ENCODE peak calls at places on chromosome 17, in eight cellular contexts. N, W, O, D, P, M, X and R are unnamed samples.

GRCh38 chr17:53626286-53626685 is 196.4 kb upstream of the KIF2B start:
- DNase-seq in O (no peak), P (no peak), X (no peak), M (no peak), D (peak), N (peak), W (no peak), R (no peak)

GRCh38 chr17:49574283-49574892 is 1.3 kb upstream of the NXPH3 start:
- DNase-seq in P (no peak), N (no peak), W (no peak), M (no peak), X (peak), D (no peak), O (no peak), R (no peak)

GRCh38 chr17:61397086-61397842 is 2.4 kb upstream of the TBX2 start:
- DNase-seq in X (peak), N (peak), M (peak), O (no peak), D (no peak), W (no peak), P (no peak), R (no peak)

GRCh38 chr17:28346746-28347246 is 10.5 kb downstream of the POLDIP2 start:
- DNase-seq in M (no peak), W (no peak), D (peak), P (no peak), N (no peak), O (peak), X (peak), R (no peak)

GRCh38 chr17:11583306-11583992 is 14.8 kb upstream of the DNAH9 start:
- DNase-seq in N (no peak), M (no peak), P (no peak), D (no peak), O (no peak), X (no peak), W (no peak), R (no peak)

GRCh38 chr17:1511756-1512321 is 4.6 kb downstream of the INPP5K start:
- DNase-seq in X (no peak), W (no peak), M (no peak), P (no peak), O (no peak), N (no peak), D (no peak), R (no peak)

GRCh38 chr17:83191388-83192160 is 112.2 kb downstream of the METRNL start:
- DNase-seq in N (no peak), D (no peak), X (no peak), M (no peak), W (no peak), O (no peak), P (no peak), R (no peak)

GRCh38 chr17:1482686-1483445 is 9.6 kb downstream of the MYO1C start:
- DNase-seq in P (no peak), D (no peak), M (no peak), W (no peak), X (no peak), N (no peak), O (no peak), R (no peak)

GRCh38 chr17:32876414-32877163 is at the start of gene MYO1D:
- DNase-seq in W (peak), D (peak), N (no peak), M (peak), P (no peak), O (peak), X (peak), R (peak)

GRCh38 chr17:12099412-12099811 is 78.7 kb downstream of the MAP2K4 start:
- DNase-seq in M (no peak), O (peak), X (no peak), W (no peak), D (no peak), N (no peak), P (no peak), R (no peak)

GRCh38 chr17:82648165-82648668 is at the start of gene WDR45B:
- DNase-seq in X (peak), D (peak), N (peak), W (peak), P (peak), O (peak), M (peak), R (peak)

GRCh38 chr17:68674271-68674925 is 73.2 kb upstream of the FAM20A start:
- DNase-seq in N (no peak), M (no peak), D (no peak), W (no peak), X (no peak), O (no peak), P (no peak), R (no peak)

GRCh38 chr17:73566905-73567782 is 77.1 kb downstream of the SDK2 start:
- DNase-seq in D (no peak), M (peak), X (no peak), W (no peak), P (no peak), N (no peak), O (no peak), R (no peak)

GRCh38 chr17:42526031-42526444 is 10.0 kb upstream of the NAGLU start:
- DNase-seq in O (no peak), N (peak), P (no peak), W (no peak), D (no peak), X (no peak), M (no peak), R (no peak)

GRCh38 chr17:74547736-74548135 is 1.8 kb upstream of the CD300C start:
- DNase-seq in N (no peak), O (no peak), X (no peak), M (no peak), D (no peak), P (no peak), W (no peak), R (no peak)

GRCh38 chr17:74690409-74690825 is 22.3 kb downstream of the CD300LF start:
- DNase-seq in O (no peak), N (no peak), W (no peak), D (no peak), X (no peak), P (no peak), M (no peak), R (no peak)

GRCh38 chr17:77877019-77877418 is 81.5 kb upstream of the TNRC6C start:
- DNase-seq in D (no peak), O (no peak), N (no peak), M (no peak), P (no peak), X (no peak), W (no peak), R (no peak)

GRCh38 chr17:9158545-9159452 is 137.5 kb downstream of the NTN1 start:
- DNase-seq in X (no peak), P (no peak), W (no peak), M (no peak), N (no peak), O (no peak), D (no peak), R (no peak)

GRCh38 chr17:8865811-8866210 is 1.7 kb downstream of the PIK3R6 start:
- DNase-seq in P (no peak), M (no peak), X (no peak), N (no peak), D (no peak), O (no peak), W (no peak), R (no peak)

GRCh38 chr17:1379930-1380313 is 20.1 kb downstream of the YWHAE start:
- DNase-seq in D (no peak), N (no peak), X (no peak), W (no peak), P (peak), O (no peak), M (no peak), R (no peak)

GRCh38 chr17:8857919-8858318 is 9.6 kb downstream of the PIK3R6 start:
- DNase-seq in M (no peak), W (no peak), D (no peak), X (no peak), O (no peak), N (peak), P (peak), R (no peak)

GRCh38 chr17:46796524-46796923 is 22.0 kb downstream of the WNT3 start:
- DNase-seq in D (no peak), M (no peak), X (no peak), N (no peak), O (no peak), P (no peak), W (no peak), R (no peak)
- TF ChIP-seq RAD21 in D (no peak), M (no peak), X (no peak), N (no peak), O (no peak), P (no peak), W (no peak), R (no peak)

DNA sequence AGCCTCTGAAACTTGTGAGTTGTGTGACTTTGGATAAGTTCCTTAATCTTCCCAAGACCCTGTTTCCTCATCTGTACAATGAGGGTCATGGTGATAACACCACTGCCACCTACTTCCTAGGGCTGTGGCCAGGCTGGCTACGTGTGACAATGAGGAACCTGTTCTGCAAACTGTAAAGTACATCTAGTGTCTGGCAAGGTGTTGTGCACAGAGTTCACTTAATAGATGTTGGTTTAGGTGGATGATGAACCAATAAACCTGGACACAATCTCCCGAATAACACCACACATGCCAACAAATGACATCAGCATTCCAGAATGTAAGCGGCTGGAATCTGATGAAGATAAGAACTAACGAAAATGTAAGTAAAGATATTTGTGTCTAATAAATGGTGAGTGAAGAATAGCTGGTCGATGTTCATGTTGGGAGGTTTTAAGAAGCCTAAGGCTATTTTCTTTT is 82.3 kb downstream of the MARCHF10 start:
- DNase-seq in X (no peak), P (no peak), N (peak), D (no peak), M (no peak), W (no peak), O (peak), R (no peak)
- TF ChIP-seq RAD21 in X (no peak), P (no peak), N (no peak), D (no peak), M (no peak), W (no peak), O (no peak), R (no peak)

GRCh38 chr17:44221862-44222111 is 2.3 kb upstream of the UBTF start:
- DNase-seq in N (no peak), X (no peak), W (no peak), D (no peak), P (no peak), M (no peak), O (no peak), R (no peak)

GRCh38 chr17:44221072-44221861 is 1.8 kb upstream of the UBTF start:
- DNase-seq in X (peak), O (peak), N (peak), W (peak), D (peak), P (no peak), M (peak), R (no peak)

GRCh38 chr17:44219636-44220210 is at the start of gene UBTF:
- DNase-seq in O (peak), X (peak), M (peak), P (no peak), N (peak), W (no peak), D (peak), R (no peak)

GRCh38 chr17:44219126-44219635 is 294 bp downstream of the UBTF start:
- DNase-seq in N (peak), W (peak), D (peak), M (peak), X (peak), O (peak), P (no peak), R (no peak)

GRCh38 chr17:44220211-44221071 is 966 bp upstream of the UBTF start:
- DNase-seq in M (peak), W (no peak), N (peak), O (no peak), D (peak), X (peak), P (no peak), R (no peak)
- TF ChIP-seq RAD21 in M (no peak), W (no peak), N (no peak), O (peak), D (no peak), X (no peak), P (no peak), R (no peak)

DNA sequence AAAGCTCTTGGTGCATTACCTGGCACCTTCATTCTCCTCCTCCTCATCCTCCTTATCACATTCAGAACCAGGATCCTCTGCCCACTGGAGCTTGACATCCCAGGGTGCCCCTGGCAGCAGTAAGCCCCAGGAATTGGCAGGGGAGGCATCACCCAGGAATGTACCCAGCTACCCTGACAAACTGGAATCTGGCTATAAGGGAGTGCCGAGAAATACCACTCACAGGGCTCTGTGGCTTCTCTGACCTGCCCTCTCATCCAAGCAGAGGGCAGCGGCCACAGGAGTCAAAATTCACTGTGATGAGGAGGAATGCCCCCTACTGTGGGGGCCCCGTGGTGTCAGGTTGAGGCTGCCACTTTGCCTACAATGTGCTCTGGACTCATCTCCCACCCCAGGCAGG is 19.6 kb downstream of the MPP3 start:
- DNase-seq in W (no peak), P (no peak), N (no peak), X (no peak), D (no peak), O (no peak), M (no peak), R (no peak)
- TF ChIP-seq RAD21 in W (no peak), P (no peak), N (no peak), X (no peak), D (no peak), O (no peak), M (no peak), R (no peak)

GRCh38 chr17:4307179-4307930 is 43.6 kb upstream of the ANKFY1 start:
- DNase-seq in W (no peak), M (no peak), O (no peak), X (no peak), D (no peak), N (no peak), P (no peak), R (no peak)

GRCh38 chr17:4314618-4315017 is 50.8 kb upstream of the ANKFY1 start:
- DNase-seq in P (no peak), M (no peak), O (no peak), W (no peak), D (no peak), X (no peak), N (no peak), R (no peak)

GRCh38 chr17:4313482-4314114 is 49.8 kb upstream of the ANKFY1 start:
- DNase-seq in W (no peak), P (no peak), X (no peak), M (no peak), D (no peak), N (no peak), O (no peak), R (no peak)

GRCh38 chr17:4314179-4314578 is 50.4 kb upstream of the ANKFY1 start:
- DNase-seq in O (no peak), W (no peak), M (no peak), D (no peak), X (no peak), N (no peak), P (no peak), R (no peak)

GRCh38 chr17:4310349-4311060 is 46.7 kb upstream of the ANKFY1 start:
- DNase-seq in N (peak), M (no peak), W (no peak), P (no peak), X (no peak), D (no peak), O (peak), R (no peak)
- TF ChIP-seq RAD21 in N (no peak), M (no peak), W (no peak), P (no peak), X (no peak), D (no peak), O (no peak), R (no peak)

DNA sequence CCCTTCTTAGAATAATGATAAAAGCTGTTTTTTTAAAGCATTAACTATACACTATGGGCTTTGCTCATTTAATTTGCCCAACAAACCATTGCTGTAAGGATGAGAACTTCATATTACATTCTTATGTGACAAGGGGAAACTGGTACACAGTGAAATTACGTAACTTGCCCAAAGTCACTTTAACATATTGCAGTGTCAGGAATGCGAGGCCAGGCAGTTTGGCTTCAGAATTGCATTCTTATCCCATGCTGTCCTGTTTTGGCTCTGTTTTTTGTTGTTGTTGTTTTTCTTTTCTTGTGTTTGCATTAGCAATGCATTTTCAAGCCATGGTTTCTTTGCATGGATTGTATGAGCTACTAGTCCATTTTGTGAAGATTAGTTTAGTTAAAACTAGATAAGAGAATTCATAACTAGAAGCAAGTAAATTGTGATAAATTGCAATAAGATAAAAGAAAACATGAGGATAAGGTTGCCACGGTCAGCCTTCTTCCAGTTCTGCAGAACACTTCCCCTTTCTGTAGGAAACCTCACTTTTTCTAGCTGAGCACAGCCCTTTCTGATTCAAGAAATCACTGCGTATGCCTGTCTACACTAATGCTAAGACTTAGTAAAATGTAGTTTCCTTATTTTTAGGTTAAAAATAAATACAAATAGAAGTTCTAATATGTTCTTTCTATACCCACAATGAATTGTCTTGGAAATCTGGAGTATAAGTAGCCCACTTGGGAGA is 221.3 kb upstream of the KCNJ16 start:
- DNase-seq in N (no peak), M (no peak), O (no peak), D (no peak), P (no peak), W (no peak), X (no peak), R (no peak)
- TF ChIP-seq RAD21 in N (no peak), M (no peak), O (no peak), D (no peak), P (no peak), W (no peak), X (no peak), R (no peak)

DNA sequence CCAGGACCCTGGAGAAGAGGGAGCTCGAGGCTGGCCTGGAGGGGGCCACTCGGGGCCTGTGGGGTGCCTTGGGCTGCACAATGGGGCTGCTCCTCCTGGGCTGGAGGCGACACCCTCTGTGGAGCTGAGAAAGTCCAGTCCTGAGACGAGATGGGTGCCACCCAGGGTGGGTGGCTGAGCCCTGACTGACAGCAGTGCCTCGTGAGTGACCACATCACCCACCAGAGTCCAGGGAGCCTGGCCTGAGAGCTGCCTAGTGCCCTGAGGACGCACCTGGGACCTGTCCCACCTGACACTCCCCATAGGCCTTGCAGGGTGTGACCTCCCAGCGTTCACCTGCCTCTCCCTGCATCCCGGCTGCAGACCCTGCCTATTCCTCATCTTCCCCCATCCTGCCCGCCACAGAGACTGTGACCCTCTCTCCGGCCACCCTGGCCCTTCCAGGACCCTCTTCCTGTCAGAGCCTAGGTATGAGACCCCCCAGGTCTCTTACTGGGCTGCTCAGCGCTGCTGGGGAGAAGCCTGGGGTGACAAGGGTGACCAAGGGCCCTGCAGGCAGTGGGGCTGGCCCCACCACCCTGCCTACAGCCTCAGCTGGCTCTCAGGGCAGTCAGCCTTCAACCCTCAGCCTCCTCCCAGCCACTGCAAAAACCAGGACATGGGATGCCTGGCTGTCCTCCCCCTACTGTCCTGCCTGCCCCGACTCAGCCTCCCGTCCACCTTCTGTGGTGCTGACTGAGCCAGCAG is 41.2 kb downstream of the TNFRSF13B start:
- DNase-seq in W (no peak), X (no peak), D (no peak), O (no peak), N (no peak), P (no peak), M (no peak), R (no peak)
- TF ChIP-seq RAD21 in W (no peak), X (no peak), D (no peak), O (no peak), N (no peak), P (no peak), M (no peak), R (no peak)

GRCh38 chr17:3735515-3735914 is 11.8 kb downstream of the HASPIN start:
- DNase-seq in O (no peak), D (no peak), W (no peak), N (peak), M (no peak), P (no peak), X (no peak), R (no peak)

GRCh38 chr17:3744032-3744431 is 20.3 kb downstream of the HASPIN start:
- DNase-seq in P (no peak), O (no peak), M (no peak), X (no peak), N (peak), D (no peak), W (no peak), R (no peak)

GRCh38 chr17:3738562-3739295 is 15.0 kb downstream of the HASPIN start:
- DNase-seq in O (no peak), M (no peak), W (no peak), P (no peak), D (no peak), N (peak), X (no peak), R (no peak)

GRCh38 chr17:3739422-3740124 is 15.9 kb downstream of the HASPIN start:
- DNase-seq in D (no peak), W (no peak), M (no peak), N (no peak), O (no peak), X (no peak), P (no peak), R (no peak)

DNA sequence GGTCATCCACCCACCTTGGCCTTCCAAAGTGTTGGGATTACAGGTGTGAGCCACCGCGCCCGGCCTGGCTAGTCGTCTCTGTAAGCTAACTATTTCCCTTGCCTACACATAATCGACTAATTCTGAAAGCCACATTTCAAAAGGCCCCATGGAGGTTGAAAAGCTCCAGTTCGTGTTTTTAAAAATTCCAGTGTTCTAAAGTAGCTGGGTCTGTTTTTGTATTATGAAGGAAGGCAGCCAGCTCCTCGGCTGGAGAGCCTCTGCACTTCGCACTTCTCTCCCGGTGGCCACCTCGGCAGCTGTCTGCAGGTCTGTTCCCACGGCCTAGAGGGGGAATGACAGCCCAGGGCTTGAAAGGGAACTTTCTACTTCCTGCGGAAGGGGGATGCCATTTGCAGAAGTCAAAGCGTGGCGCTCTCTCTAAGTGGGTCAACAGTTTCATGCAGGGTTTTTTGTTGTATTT is 16.9 kb downstream of the HASPIN start:
- DNase-seq in P (no peak), W (no peak), X (no peak), O (no peak), M (no peak), N (no peak), D (no peak), R (no peak)
- TF ChIP-seq RAD21 in P (no peak), W (no peak), X (no peak), O (no peak), M (no peak), N (no peak), D (no peak), R (no peak)